ENCODE peak calls at places on chromosomes 16 and 17, in four cellular contexts. N, I, R and H are unnamed samples.

GRCh38 chr17:17435323-17435722 is 41.5 kb upstream of the MED9 start:
- DNase-seq in N (no peak), I (no peak), R (no peak), H (no peak)

GRCh38 chr17:46772013-46772878 is 46.2 kb downstream of the WNT3 start:
- DNase-seq in N (no peak), I (peak), R (peak), H (no peak)

GRCh38 chr16:27974896-27975540 is 88.5 kb downstream of the GSG1L start:
- DNase-seq in N (no peak), I (no peak), R (no peak), H (no peak)

GRCh38 chr17:69250641-69251040 is 22.0 kb upstream of the ABCA10 start:
- DNase-seq in N (no peak), I (no peak), R (no peak), H (no peak)

GRCh38 chr17:559699-560378 is 154.8 kb downstream of the VPS53 start:
- DNase-seq in N (no peak), I (no peak), R (no peak), H (no peak)

GRCh38 chr17:59547131-59547915 is 18.1 kb upstream of the DHX40 start:
- DNase-seq in N (no peak), I (no peak), R (no peak), H (no peak)

GRCh38 chr16:13550254-13550653 is 369.7 kb upstream of the ERCC4 start:
- DNase-seq in N (no peak), I (no peak), R (no peak), H (no peak)

GRCh38 chr16:22621571-22622148 is 111.0 kb downstream of the NPIPB5 start:
- DNase-seq in N (no peak), I (no peak), R (no peak), H (no peak)

GRCh38 chr17:50800196-50800700 is 32.9 kb upstream of the ANKRD40CL start:
- DNase-seq in N (no peak), I (no peak), R (no peak), H (no peak)

GRCh38 chr17:30236807-30237206 is 1.3 kb upstream of the SLC6A4 start:
- DNase-seq in N (no peak), I (peak), R (peak), H (no peak)

GRCh38 chr17:14082848-14083247 is 13.5 kb downstream of the COX10 start:
- DNase-seq in N (no peak), I (no peak), R (no peak), H (no peak)

GRCh38 chr16:85888405-85889331 is 10.3 kb upstream of the IRF8 start:
- DNase-seq in N (no peak), I (no peak), R (peak), H (no peak)

GRCh38 chr17:79023886-79024771 is at the start of gene C1QTNF1:
- DNase-seq in N (no peak), I (peak), R (peak), H (no peak)

GRCh38 chr17:6862822-6863221 is 31.3 kb upstream of the TEKT1 start:
- DNase-seq in N (no peak), I (no peak), R (peak), H (no peak)

GRCh38 chr16:78105517-78105916 is 6.1 kb downstream of the WWOX start:
- DNase-seq in N (no peak), I (no peak), R (no peak), H (no peak)

GRCh38 chr16:74817851-74818250 is 43.2 kb upstream of the FA2H start:
- DNase-seq in N (no peak), I (no peak), R (no peak), H (no peak)

GRCh38 chr16:23852794-23853562 is 17.2 kb downstream of the PRKCB start:
- DNase-seq in N (no peak), I (no peak), R (peak), H (no peak)